ENCODE peak calls at places on chromosome 6, in ten cellular contexts. P is mesenchymal stem cell, Y is IMR-90, B is psoas muscle, D is SJSA1, M is ovary, J is esophagus squamous epithelium, W is GM23338, K is mammary epithelial cell, X is HCT116. C is an unnamed sample.

GRCh38 chr6:63635165-63635562 is 438 bp upstream of the PHF3 start:
- DNase-seq in P (no peak), Y (no peak), B (no peak), D (no peak), M (peak; percentile 13), J (no peak), W (no peak), K (no peak), X (no peak), C (no peak)

GRCh38 chr6:16331328-16332174 is 93.2 kb downstream of the GMPR start:
- DNase-seq in P (peak; percentile 88), Y (peak; percentile 77), B (peak; percentile 72), D (peak; percentile 71), M (peak; percentile 67), J (no peak), W (peak; percentile 85), K (peak; percentile 64), X (no peak), C (peak; percentile 68)

GRCh38 chr6:113067612-113068262 is 720.6 kb downstream of the RFPL4B start:
- DNase-seq in P (peak; percentile 39), Y (peak; percentile 62), B (no peak), D (no peak), M (no peak), J (no peak), W (no peak), K (no peak), X (no peak), C (no peak)

GRCh38 chr6:2450546-2450945 is 205.1 kb upstream of the GMDS start:
- DNase-seq in P (no peak), Y (no peak), B (peak; percentile 24), D (no peak), M (no peak), J (no peak), W (no peak), K (peak; percentile 30), X (no peak), C (peak; percentile 40)

GRCh38 chr6:87588756-87589407 is 905 bp downstream of the RARS2 start:
- DNase-seq in P (peak; percentile 23), Y (no peak), B (no peak), D (no peak), M (no peak), J (no peak), W (no peak), K (peak; percentile 6), X (no peak), C (no peak)

GRCh38 chr6:19869464-19869863 is 32.3 kb downstream of the ID4 start:
- DNase-seq in P (no peak), Y (no peak), B (no peak), D (no peak), M (no peak), J (no peak), W (peak; percentile 49), K (no peak), X (no peak), C (no peak)

GRCh38 chr6:99119109-99120031 is 171.6 kb upstream of the FBXL4 start:
- DNase-seq in P (peak; percentile 40), Y (peak; percentile 39), B (no peak), D (no peak), M (no peak), J (no peak), W (peak; percentile 81), K (peak; percentile 48), X (peak; percentile 12), C (no peak)

GRCh38 chr6:13916230-13916944 is 8.4 kb upstream of the RNF182 start:
- DNase-seq in P (no peak), Y (peak; percentile 42), B (no peak), D (no peak), M (no peak), J (no peak), W (no peak), K (peak; percentile 39), X (no peak), C (peak; percentile 48)

GRCh38 chr6:125751334-125751916 is 2.0 kb downstream of the HEY2 start:
- DNase-seq in P (no peak), Y (no peak), B (no peak), D (no peak), M (no peak), J (no peak), W (peak; percentile 46), K (no peak), X (no peak), C (no peak)

GRCh38 chr6:125753937-125754259 is 4.5 kb downstream of the HEY2 start:
- DNase-seq in P (no peak), Y (no peak), B (no peak), D (no peak), M (no peak), J (no peak), W (no peak), K (no peak), X (no peak), C (no peak)

GRCh38 chr6:125752773-125753172 is 3.3 kb downstream of the HEY2 start:
- DNase-seq in P (no peak), Y (no peak), B (no peak), D (no peak), M (no peak), J (no peak), W (no peak), K (no peak), X (no peak), C (no peak)

GRCh38 chr6:125750692-125751333 is 1.4 kb downstream of the HEY2 start:
- DNase-seq in P (no peak), Y (no peak), B (no peak), D (no peak), M (no peak), J (no peak), W (no peak), K (no peak), X (no peak), C (no peak)

DNA sequence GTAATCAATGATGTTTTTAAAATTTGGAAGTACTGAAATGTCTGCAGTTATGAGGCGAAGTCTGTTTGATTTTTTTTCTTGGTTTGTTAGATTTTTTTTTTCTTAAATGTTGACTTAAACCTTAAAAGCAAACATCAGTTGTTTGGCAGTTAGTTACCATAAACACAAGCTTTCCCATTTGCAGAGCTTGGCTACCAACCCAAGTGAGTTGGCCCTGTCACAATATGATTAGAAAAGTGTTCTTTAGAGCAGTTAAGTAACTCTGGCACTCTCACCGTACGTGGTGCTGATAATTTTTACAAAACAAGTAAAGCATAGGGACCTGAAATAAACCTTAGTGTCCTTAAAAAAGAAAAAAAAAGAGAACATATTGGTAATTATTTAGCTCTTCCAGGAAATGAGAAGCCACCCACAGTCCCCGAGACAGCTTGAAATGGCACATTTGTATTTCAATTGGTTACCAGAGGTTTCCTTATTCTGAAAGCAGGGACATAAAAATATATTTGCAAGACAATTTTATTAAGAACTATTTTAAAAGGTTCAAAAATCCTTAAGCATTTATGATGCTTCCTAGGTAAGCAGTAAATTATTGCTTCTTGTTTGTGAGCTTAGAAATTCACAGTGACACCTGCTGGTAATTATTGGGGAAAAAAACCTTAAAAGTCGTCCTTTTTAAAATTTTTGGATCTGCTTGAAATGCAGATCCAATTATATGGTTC is 3.9 kb downstream of the HEY2 start:
- DNase-seq in P (peak; percentile 42), Y (peak; percentile 16), B (no peak), D (no peak), M (no peak), J (no peak), W (peak; percentile 34), K (no peak), X (peak; percentile 13), C (peak; percentile 85)
- H3K27ac ChIP-seq in P (no peak overlapping the region), Y (no peak overlapping the region), B (no peak overlapping the region), D (no peak overlapping the region), M (no peak overlapping the region), J (no peak overlapping the region), W (no peak overlapping the region), K (no peak overlapping the region), X (no peak overlapping the region), C (peak overlapping the region; percentile 59)

GRCh38 chr6:22024973-22025467 is 271.8 kb downstream of the PRL start:
- DNase-seq in P (peak; percentile 6), Y (no peak), B (no peak), D (no peak), M (no peak), J (no peak), W (no peak), K (no peak), X (no peak), C (no peak)
- H3K4me1 ChIP-seq in P (peaks cover 6% of the 10 kb centered on the region), Y (peaks cover 10% of the 10 kb centered on the region), B (peaks cover 5% of the 10 kb centered on the region), D (peaks cover 60% of the 10 kb centered on the region), M (peaks cover 13% of the 10 kb centered on the region), J (peaks cover 12% of the 10 kb centered on the region), W (peaks cover 30% of the 10 kb centered on the region), K (no peaks in the 10 kb centered on the region), X (no peaks in the 10 kb centered on the region), C (no peaks in the 10 kb centered on the region)

DNA sequence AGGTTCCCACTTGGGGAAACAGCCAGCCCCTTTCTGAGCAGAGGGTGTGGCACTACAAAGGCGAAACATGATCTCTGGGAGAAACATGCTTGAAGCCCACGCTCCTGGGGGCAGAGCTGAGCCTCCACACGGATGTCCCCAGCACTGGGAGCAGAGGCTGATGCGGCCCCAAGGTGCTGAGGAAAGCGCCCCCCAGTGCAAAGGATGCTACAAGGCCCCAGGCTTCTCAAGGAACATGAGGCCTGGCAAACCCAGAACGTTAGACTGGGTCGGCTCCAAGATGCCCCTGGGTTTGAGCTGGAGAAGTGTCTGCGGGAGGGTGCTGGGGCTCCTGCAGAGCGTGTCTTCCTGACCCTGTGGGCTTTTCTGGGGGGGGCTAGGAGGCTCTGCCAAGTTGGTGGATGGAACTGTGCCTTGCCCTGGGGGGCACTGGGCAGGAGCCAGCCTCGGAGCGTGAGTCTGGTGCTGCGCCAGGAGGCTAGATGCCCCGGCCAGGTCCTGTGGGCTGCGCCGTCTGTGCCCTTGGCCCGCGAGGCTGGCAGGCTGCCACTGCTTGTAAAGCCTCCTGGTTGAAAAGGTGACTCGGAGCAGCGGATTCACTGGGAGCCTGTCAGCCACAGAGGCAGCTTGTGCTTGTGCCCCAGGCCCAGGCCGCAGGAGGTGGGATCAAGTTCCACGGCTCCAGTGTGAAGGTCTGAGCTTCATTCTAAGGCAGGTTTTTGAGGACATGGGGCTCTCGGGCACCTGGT is 8.1 kb downstream of the SYNJ2 start:
- DNase-seq in P (peak; percentile 33), Y (peak; percentile 65), B (peak; percentile 78), D (no peak), M (peak; percentile 77), J (no peak), W (peak; percentile 38), K (peak; percentile 68), X (no peak), C (peak; percentile 87)
- H3K27ac ChIP-seq in P (peak overlapping the region; percentile 19), Y (peak overlapping the region; percentile 10), B (peak overlapping the region; percentile 58), D (no peak overlapping the region), M (no peak overlapping the region), J (peak overlapping the region; percentile 68), W (no peak overlapping the region), K (no peak overlapping the region), X (peak overlapping the region; percentile 52), C (peak overlapping the region; percentile 56)

GRCh38 chr6:15267221-15267620 is 21.4 kb downstream of the JARID2 start:
- DNase-seq in P (no peak), Y (no peak), B (no peak), D (no peak), M (no peak), J (no peak), W (no peak), K (no peak), X (no peak), C (no peak)

GRCh38 chr6:15266423-15266996 is 20.6 kb downstream of the JARID2 start:
- DNase-seq in P (peak; percentile 60), Y (no peak), B (no peak), D (peak; percentile 66), M (no peak), J (no peak), W (peak; percentile 64), K (no peak), X (no peak), C (no peak)

GRCh38 chr6:15264412-15264811 is 18.5 kb downstream of the JARID2 start:
- DNase-seq in P (no peak), Y (no peak), B (no peak), D (no peak), M (no peak), J (no peak), W (no peak), K (no peak), X (no peak), C (no peak)

GRCh38 chr6:15264902-15265761 is 19.3 kb downstream of the JARID2 start:
- DNase-seq in P (peak; percentile 72), Y (peak; percentile 79), B (no peak), D (peak; percentile 54), M (no peak), J (no peak), W (peak; percentile 68), K (no peak), X (no peak), C (no peak)

GRCh38 chr6:15265787-15266186 is 19.9 kb downstream of the JARID2 start:
- DNase-seq in P (no peak), Y (no peak), B (no peak), D (no peak), M (no peak), J (no peak), W (no peak), K (no peak), X (no peak), C (no peak)
- H3K4me1 ChIP-seq in P (peaks cover 27% of the 10 kb centered on the region), Y (peaks cover 30% of the 10 kb centered on the region), B (peaks cover 41% of the 10 kb centered on the region), D (peaks cover 74% of the 10 kb centered on the region), M (peaks cover 40% of the 10 kb centered on the region), J (peaks cover 39% of the 10 kb centered on the region), W (peaks cover 97% of the 10 kb centered on the region), K (peaks cover under 1% of the 10 kb centered on the region), X (peaks cover 14% of the 10 kb centered on the region), C (peaks cover 48% of the 10 kb centered on the region)

C was measured in body of pancreas.